ENCODE peak calls at places on chromosome 10, in seven cellular contexts. F is GM12865; T is OCI-LY7; I is AG09319; S is right lobe of liver; A is Calu3; W is CD8-positive, alpha-beta T cell. D is an unnamed sample.

GRCh38 chr10:29113251-29113945 is 175.5 kb upstream of the LYZL1 start:
- DNase-seq in S (no peak), F (no peak), A (no peak), W (no peak), I (no peak), T (no peak), D (no peak)

GRCh38 chr10:77160679-77161078 is 476.9 kb downstream of the KCNMA1 start:
- DNase-seq in F (no peak), S (no peak), T (no peak), W (no peak), A (peak; percentile 31), I (peak; percentile 71), D (no peak)

GRCh38 chr10:4270116-4270515 is 485.1 kb upstream of the KLF6 start:
- DNase-seq in W (no peak), A (no peak), F (no peak), S (no peak), T (no peak), I (peak; percentile 63), D (no peak)

GRCh38 chr10:34941471-34942357 is 126.6 kb upstream of the PARD3 start:
- DNase-seq in I (no peak), S (no peak), F (no peak), W (no peak), A (no peak), T (no peak), D (no peak)

GRCh38 chr10:17453377-17454091 is 861 bp downstream of the ST8SIA6 start:
- DNase-seq in T (no peak), A (peak; percentile 47), W (no peak), F (no peak), I (no peak), S (no peak), D (peak; percentile 41)

GRCh38 chr10:103153302-103153759 is 39.7 kb downstream of the NT5C2 start:
- DNase-seq in T (no peak), A (no peak), W (no peak), I (no peak), S (no peak), F (no peak), D (no peak)

GRCh38 chr10:74947781-74948401 is 121.5 kb downstream of the KAT6B start:
- DNase-seq in A (no peak), I (no peak), F (no peak), W (no peak), S (no peak), T (no peak), D (no peak)

GRCh38 chr10:543131-543530 is 146.3 kb downstream of the DIP2C start:
- DNase-seq in I (no peak), W (no peak), F (no peak), S (no peak), A (no peak), T (no peak), D (no peak)

GRCh38 chr10:25851548-25851947 is 82.5 kb upstream of the MYO3A start:
- DNase-seq in F (no peak), I (no peak), A (no peak), T (no peak), W (no peak), S (no peak), D (no peak)

GRCh38 chr10:22365233-22365632 is 19.9 kb downstream of the SPAG6 start:
- DNase-seq in A (no peak), W (no peak), F (no peak), S (no peak), I (no peak), T (no peak), D (no peak)

GRCh38 chr10:103715430-103715829 is 139.9 kb downstream of the SH3PXD2A start:
- DNase-seq in S (no peak), W (no peak), F (no peak), T (no peak), A (no peak), I (peak; percentile 31), D (no peak)

GRCh38 chr10:30759423-30759822 is 129.9 kb upstream of the LYZL2 start:
- DNase-seq in A (no peak), F (no peak), I (no peak), S (no peak), T (no peak), W (no peak), D (no peak)
- TF ChIP-seq CTCF in A (no peak), F (no peak), I (no peak), S (no peak), T (no peak), W (no peak), D (no peak)

GRCh38 chr10:110336111-110336721 is 31.5 kb upstream of the SMNDC1 start:
- DNase-seq in W (no peak), A (no peak), F (no peak), I (peak; percentile 88), S (no peak), T (no peak), D (no peak)
- TF ChIP-seq CTCF in W (no peak), A (no peak), F (no peak), I (peak; percentile 11), S (no peak), T (no peak), D (no peak)

DNA sequence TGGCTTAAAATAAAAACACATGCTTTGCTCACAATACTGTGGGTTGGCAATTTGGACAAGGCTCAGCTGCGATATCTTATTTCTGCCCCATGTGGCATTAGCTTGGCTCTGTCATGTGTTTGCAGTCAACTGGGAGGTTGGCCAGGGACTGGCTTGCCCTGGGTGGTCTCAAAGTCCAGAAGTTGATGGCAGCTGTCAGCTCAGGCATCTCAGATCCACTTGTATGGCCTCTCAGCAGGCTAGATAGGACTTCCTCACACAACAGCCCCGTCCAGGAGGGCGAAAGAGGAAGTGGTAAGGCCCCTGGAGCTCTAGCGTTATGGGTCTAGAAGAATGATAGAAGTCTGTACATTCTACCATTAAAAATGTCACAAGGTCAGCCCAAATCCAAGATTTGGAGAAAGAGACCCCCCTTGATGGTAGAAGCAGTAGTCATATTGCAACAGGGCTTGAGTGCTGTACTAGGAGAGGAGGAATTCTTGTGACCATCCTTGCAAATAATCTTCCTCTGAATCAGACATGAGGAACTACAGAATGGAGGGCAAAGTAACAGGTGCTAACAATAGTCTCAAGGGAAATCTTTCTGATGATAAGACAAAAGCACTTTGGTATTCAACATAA is 166.2 kb downstream of the FAM107B start:
- DNase-seq in T (peak; percentile 91), F (peak; percentile 63), S (peak; percentile 90), A (no peak), I (no peak), W (no peak), D (no peak)
- TF ChIP-seq CTCF in T (no peak), F (no peak), S (no peak), A (no peak), I (no peak), W (no peak), D (no peak)

GRCh38 chr10:119159332-119159731 is 6.2 kb downstream of the SFXN4 start:
- DNase-seq in I (no peak), T (no peak), A (no peak), S (no peak), F (no peak), W (no peak), D (no peak)

GRCh38 chr10:119165171-119166110 is at the start of gene SFXN4:
- DNase-seq in F (peak; percentile 89), A (peak; percentile 71), W (peak; percentile 76), S (peak; percentile 90), I (no peak), T (peak; percentile 80), D (peak; percentile 62)

GRCh38 chr10:119162693-119163092 is 2.8 kb downstream of the SFXN4 start:
- DNase-seq in F (no peak), I (no peak), A (no peak), W (no peak), T (no peak), S (no peak), D (no peak)

GRCh38 chr10:119162121-119162520 is 3.4 kb downstream of the SFXN4 start:
- DNase-seq in S (no peak), T (no peak), W (no peak), I (no peak), F (no peak), A (no peak), D (no peak)

DNA sequence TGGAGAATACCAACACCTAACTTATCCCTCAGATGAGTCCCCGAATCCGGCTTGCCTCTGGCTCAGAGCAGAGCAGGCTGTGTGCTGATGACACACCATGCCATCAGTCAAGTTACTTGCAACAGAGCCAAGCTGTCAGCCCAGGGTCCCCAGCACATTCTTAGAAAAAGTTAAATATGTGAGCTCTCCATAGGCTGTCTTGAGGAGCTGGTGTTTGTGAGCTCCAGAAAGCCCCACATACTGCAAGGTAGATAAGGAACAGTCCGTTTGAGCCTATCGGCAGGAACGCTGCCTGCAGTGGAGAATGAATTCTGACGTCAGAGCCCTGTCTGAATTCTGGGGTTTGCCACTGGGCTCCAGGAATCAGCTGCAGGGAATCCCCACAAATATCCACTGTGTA is 3.8 kb downstream of the SFXN4 start:
- DNase-seq in I (no peak), F (peak; percentile 31), T (no peak), A (no peak), S (no peak), W (no peak), D (no peak)
- TF ChIP-seq CTCF in I (no peak), F (no peak), T (no peak), A (no peak), S (no peak), W (no peak), D (no peak)